ENCODE peak calls at places on chromosomes 5 and 9, in six cellular contexts. X is GM12865, S is ovary, J is tibial artery, E is dorsolateral prefrontal cortex, C is lower lobe of right lung. B is an unnamed sample.

GRCh38 chr9:95102001-95102433 is 215.5 kb downstream of the FANCC start:
- DNase-seq in X (no peak), S (no peak), J (no peak), E (no peak), C (peak; percentile 18), B (no peak)

GRCh38 chr9:113299800-113300292 is 3.3 kb downstream of the RNF183 start:
- DNase-seq in X (no peak), S (no peak), J (peak; percentile 24), E (no peak), C (no peak), B (no peak)

GRCh38 chr5:116557669-116558271 is 16.9 kb downstream of the SEMA6A start:
- DNase-seq in X (peak; percentile 55), S (no peak), J (no peak), E (no peak), C (no peak), B (peak; percentile 29)

GRCh38 chr5:162393555-162393954 is 326.0 kb downstream of the GABRG2 start:
- DNase-seq in X (no peak), S (no peak), J (no peak), E (no peak), C (no peak), B (no peak)

GRCh38 chr9:127057970-127058644 is 64.3 kb downstream of the ANGPTL2 start:
- DNase-seq in X (no peak), S (no peak), J (no peak), E (peak; percentile 24), C (no peak), B (no peak)

GRCh38 chr9:1959347-1959746 is 55.8 kb upstream of the SMARCA2 start:
- DNase-seq in X (no peak), S (no peak), J (no peak), E (no peak), C (no peak), B (no peak)

GRCh38 chr9:108021311-108021710 is 531.7 kb upstream of the KLF4 start:
- DNase-seq in X (no peak), S (no peak), J (no peak), E (no peak), C (no peak), B (no peak)

GRCh38 chr5:80204808-80205614 is 50.8 kb downstream of the SERINC5 start:
- DNase-seq in X (no peak), S (peak; percentile 44), J (no peak), E (no peak), C (no peak), B (no peak)

GRCh38 chr5:178339272-178339671 is 106.7 kb upstream of the PHYKPL start:
- DNase-seq in X (no peak), S (no peak), J (no peak), E (no peak), C (no peak), B (no peak)

GRCh38 chr9:99966720-99967119 is 60.3 kb downstream of the STX17 start:
- DNase-seq in X (no peak), S (no peak), J (no peak), E (no peak), C (no peak), B (no peak)

GRCh38 chr5:143717400-143717799 is 94.6 kb upstream of the HMHB1 start:
- DNase-seq in X (no peak), S (no peak), J (no peak), E (no peak), C (no peak), B (no peak)

GRCh38 chr5:150596313-150596712 is 44.1 kb upstream of the SYNPO start:
- DNase-seq in X (no peak), S (no peak), J (no peak), E (no peak), C (no peak), B (no peak)

GRCh38 chr5:73418244-73418691 is 30.3 kb downstream of the FOXD1 start:
- DNase-seq in X (no peak), S (no peak), J (peak; percentile 33), E (no peak), C (no peak), B (no peak)

GRCh38 chr9:92740969-92741368 is 23.7 kb downstream of the BICD2 start:
- DNase-seq in X (no peak), S (no peak), J (no peak), E (no peak), C (no peak), B (no peak)

GRCh38 chr5:173326501-173326960 is 1.7 kb downstream of the STC2 start:
- DNase-seq in X (no peak), S (no peak), J (no peak), E (no peak), C (no peak), B (no peak)

GRCh38 chr5:56301041-56301440 is 67.9 kb upstream of the ANKRD55 start:
- DNase-seq in X (no peak), S (no peak), J (no peak), E (no peak), C (no peak), B (no peak)

GRCh38 chr5:20276061-20276958 is 288.3 kb upstream of the CDH18 start:
- DNase-seq in X (no peak), S (no peak), J (no peak), E (no peak), C (no peak), B (no peak)

GRCh38 chr9:129873563-129873962 is 38.3 kb downstream of the USP20 start:
- DNase-seq in X (no peak), S (no peak), J (no peak), E (no peak), C (no peak), B (no peak)

GRCh38 chr9:129874261-129875101 is 39.2 kb downstream of the USP20 start:
- DNase-seq in X (no peak), S (no peak), J (no peak), E (no peak), C (no peak), B (no peak)

GRCh38 chr9:129876815-129877214 is 41.6 kb downstream of the USP20 start:
- DNase-seq in X (no peak), S (no peak), J (no peak), E (no peak), C (no peak), B (no peak)

GRCh38 chr9:129875687-129876395 is 40.6 kb downstream of the USP20 start:
- DNase-seq in X (no peak), S (no peak), J (no peak), E (no peak), C (no peak), B (no peak)

GRCh38 chr9:129875181-129875611 is 39.9 kb downstream of the USP20 start:
- DNase-seq in X (no peak), S (no peak), J (no peak), E (no peak), C (no peak), B (no peak)
- TF ChIP-seq CTCF in X (peak; percentile 3), S (no peak), J (no peak), E (no peak), C (no peak), B (peak; percentile 24)

GRCh38 chr5:110727025-110727314 is 499 bp upstream of the TMEM232 start:
- DNase-seq in X (no peak), S (no peak), J (no peak), E (no peak), C (no peak), B (no peak)
- TF ChIP-seq CTCF in X (no peak), S (no peak), J (no peak), E (no peak), C (no peak), B (no peak)

GRCh38 chr5:135498662-135498995 is 37.1 kb downstream of the NEUROG1 start:
- DNase-seq in X (no peak), S (no peak), J (no peak), E (no peak), C (no peak), B (no peak)

GRCh38 chr5:135497971-135498661 is 37.6 kb downstream of the NEUROG1 start:
- DNase-seq in X (no peak), S (no peak), J (no peak), E (no peak), C (no peak), B (no peak)

GRCh38 chr5:135502836-135503520 is 32.8 kb downstream of the NEUROG1 start:
- DNase-seq in X (no peak), S (no peak), J (no peak), E (no peak), C (no peak), B (no peak)

GRCh38 chr5:135504376-135504775 is 31.4 kb downstream of the NEUROG1 start:
- DNase-seq in X (no peak), S (no peak), J (no peak), E (no peak), C (no peak), B (no peak)

DNA sequence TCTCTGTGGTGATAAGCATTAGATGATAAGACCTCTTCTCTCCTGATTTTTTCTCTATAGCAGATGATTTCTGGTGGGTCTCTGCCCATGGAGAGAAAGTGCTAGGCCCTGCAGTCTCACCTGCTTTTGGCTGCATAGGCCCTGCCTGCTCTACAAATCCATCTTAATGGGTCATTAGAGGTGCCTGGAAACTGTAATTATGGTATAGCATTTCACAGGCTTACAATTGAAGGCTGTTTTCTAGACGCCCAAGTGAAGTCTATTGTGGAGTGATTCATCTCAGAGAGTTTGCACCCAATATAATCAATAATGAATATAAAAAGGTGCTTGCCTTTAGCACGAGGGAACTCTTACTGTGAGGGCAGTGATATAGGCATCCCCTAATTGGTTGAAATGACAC is 33.8 kb downstream of the NEUROG1 start:
- DNase-seq in X (no peak), S (no peak), J (no peak), E (no peak), C (no peak), B (no peak)
- TF ChIP-seq CTCF in X (no peak), S (no peak), J (no peak), E (no peak), C (no peak), B (no peak)

GRCh38 chr5:109688647-109688998 is 1.1 kb upstream of the MAN2A1 start:
- DNase-seq in X (peak; percentile 73), S (no peak), J (no peak), E (no peak), C (no peak), B (peak; percentile 18)

GRCh38 chr5:109691248-109691574 is 1.5 kb downstream of the MAN2A1 start:
- DNase-seq in X (no peak), S (no peak), J (no peak), E (no peak), C (no peak), B (no peak)

GRCh38 chr5:109690456-109691247 is 925 bp downstream of the MAN2A1 start:
- DNase-seq in X (peak; percentile 73), S (peak; percentile 65), J (peak; percentile 84), E (peak; percentile 58), C (peak; percentile 78), B (peak; percentile 47)

GRCh38 chr5:109688999-109689739 is 558 bp upstream of the MAN2A1 start:
- DNase-seq in X (peak; percentile 95), S (peak; percentile 82), J (peak; percentile 74), E (peak; percentile 70), C (peak; percentile 92), B (peak; percentile 92)

DNA sequence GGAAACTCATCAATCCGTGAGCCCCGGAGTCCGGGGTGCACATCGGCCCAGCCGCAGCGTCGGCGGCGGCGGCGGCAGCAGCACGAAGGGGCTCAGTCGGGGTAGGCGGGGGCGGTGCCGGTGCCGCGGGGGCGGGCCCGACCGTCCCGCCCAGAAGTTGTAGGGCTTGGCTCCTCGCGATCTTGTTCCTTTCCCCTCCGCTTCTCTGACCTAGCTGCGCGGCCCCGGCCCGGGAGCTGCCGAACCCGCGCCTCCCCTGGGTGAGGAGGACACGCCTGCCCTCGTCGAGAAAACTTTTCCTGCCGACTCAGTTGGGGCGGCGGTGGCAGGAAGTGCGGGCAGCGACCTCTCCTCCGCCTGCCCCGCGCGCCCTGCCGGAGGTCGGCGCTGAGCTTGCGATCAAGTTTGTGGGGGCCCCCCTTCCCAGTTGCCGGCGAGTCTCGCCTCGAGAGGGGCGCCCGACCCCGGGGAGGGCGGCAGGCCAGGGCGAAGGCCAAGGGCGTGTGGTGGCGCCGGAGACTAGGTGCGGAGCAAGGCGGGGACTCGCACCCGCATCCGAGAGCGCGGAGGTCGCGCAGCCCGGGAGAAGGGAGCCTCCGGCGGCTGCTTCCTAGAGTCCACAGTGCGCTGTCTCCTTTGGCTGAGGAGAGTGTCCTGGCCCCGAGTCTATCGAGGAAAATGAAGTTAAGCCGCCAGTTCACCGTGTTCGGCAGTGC is at the start of gene MAN2A1:
- DNase-seq in X (peak; percentile 88), S (peak; percentile 74), J (peak; percentile 76), E (peak; percentile 34), C (peak; percentile 85), B (peak; percentile 83)
- TF ChIP-seq CTCF in X (no peak), S (no peak), J (no peak), E (no peak), C (peak; percentile 6), B (no peak)

B was measured in GM13977.